ENCODE peak calls at places on chromosomes 5 and 9, in five cellular contexts. One of them, this sample, is unnamed. For H3K36me3, the result is how much of the 10 kb centered on the place peaks cover.

GRCh38 chr5:151315998-151316597 is 12.5 kb upstream of the SLC36A3 start:
- ATAC-seq in upper lobe of left lung: peak
- ATAC-seq in GM12878: peak
- ATAC-seq in HepG2: peak
- ATAC-seq in K562: peak
- ATAC-seq in this sample: peak

GRCh38 chr5:10898489-10898888 is 137.5 kb upstream of the DAP start:
- ATAC-seq in K562: no peak
- ATAC-seq in GM12878: no peak
- ATAC-seq in HepG2: no peak
- ATAC-seq in upper lobe of left lung: no peak
- ATAC-seq in this sample: no peak

GRCh38 chr9:128470560-128470959 is 14.8 kb downstream of the ODF2 start:
- ATAC-seq in HepG2: no peak
- ATAC-seq in K562: no peak
- ATAC-seq in upper lobe of left lung: no peak
- ATAC-seq in GM12878: no peak
- ATAC-seq in this sample: no peak

GRCh38 chr9:133918123-133918813 is 73.9 kb downstream of the VAV2 start:
- ATAC-seq in upper lobe of left lung: no peak
- ATAC-seq in K562: no peak
- ATAC-seq in HepG2: no peak
- ATAC-seq in GM12878: no peak
- ATAC-seq in this sample: no peak

GRCh38 chr9:1880038-1880565 is 135.0 kb upstream of the SMARCA2 start:
- ATAC-seq in K562: no peak
- ATAC-seq in GM12878: peak
- ATAC-seq in upper lobe of left lung: no peak
- ATAC-seq in HepG2: no peak
- ATAC-seq in this sample: no peak

GRCh38 chr9:6893350-6894131 is 135.8 kb downstream of the KDM4C start:
- ATAC-seq in GM12878: peak
- ATAC-seq in HepG2: no peak
- ATAC-seq in K562: peak
- ATAC-seq in upper lobe of left lung: no peak
- ATAC-seq in this sample: no peak

GRCh38 chr9:21605489-21605931 is 123.4 kb upstream of the IFNE start:
- ATAC-seq in GM12878: no peak
- ATAC-seq in HepG2: no peak
- ATAC-seq in upper lobe of left lung: no peak
- ATAC-seq in K562: no peak
- ATAC-seq in this sample: no peak

GRCh38 chr5:142981886-142982820 is 212.0 kb downstream of the ARHGAP26 start:
- ATAC-seq in upper lobe of left lung: peak
- ATAC-seq in K562: no peak
- ATAC-seq in HepG2: peak
- ATAC-seq in GM12878: no peak
- ATAC-seq in this sample: peak

GRCh38 chr5:112142769-112143270 is 276.3 kb downstream of the EPB41L4A start:
- ATAC-seq in upper lobe of left lung: peak
- ATAC-seq in K562: no peak
- ATAC-seq in HepG2: no peak
- ATAC-seq in GM12878: peak
- ATAC-seq in this sample: no peak

GRCh38 chr9:4238522-4238921 is 61.3 kb downstream of the GLIS3 start:
- ATAC-seq in upper lobe of left lung: no peak
- ATAC-seq in HepG2: no peak
- ATAC-seq in K562: no peak
- ATAC-seq in GM12878: no peak
- ATAC-seq in this sample: no peak

GRCh38 chr5:14669975-14670374 is 5.5 kb downstream of the OTULIN start:
- ATAC-seq in K562: no peak
- ATAC-seq in upper lobe of left lung: no peak
- ATAC-seq in HepG2: no peak
- ATAC-seq in GM12878: no peak
- ATAC-seq in this sample: no peak

GRCh38 chr9:131403493-131403773 is 9.5 kb downstream of the PRRC2B start:
- ATAC-seq in HepG2: no peak
- ATAC-seq in GM12878: no peak
- ATAC-seq in upper lobe of left lung: no peak
- ATAC-seq in K562: no peak
- ATAC-seq in this sample: no peak

GRCh38 chr9:131404581-131404980 is 10.7 kb downstream of the PRRC2B start:
- ATAC-seq in K562: peak
- ATAC-seq in HepG2: no peak
- ATAC-seq in GM12878: no peak
- ATAC-seq in upper lobe of left lung: no peak
- ATAC-seq in this sample: no peak

GRCh38 chr9:131402073-131402472 is 8.2 kb downstream of the PRRC2B start:
- ATAC-seq in upper lobe of left lung: no peak
- ATAC-seq in GM12878: no peak
- ATAC-seq in K562: no peak
- ATAC-seq in HepG2: no peak
- ATAC-seq in this sample: no peak

GRCh38 chr9:131404987-131405386 is 11.1 kb downstream of the PRRC2B start:
- ATAC-seq in GM12878: no peak
- ATAC-seq in K562: peak
- ATAC-seq in HepG2: no peak
- ATAC-seq in upper lobe of left lung: no peak
- ATAC-seq in this sample: no peak

DNA sequence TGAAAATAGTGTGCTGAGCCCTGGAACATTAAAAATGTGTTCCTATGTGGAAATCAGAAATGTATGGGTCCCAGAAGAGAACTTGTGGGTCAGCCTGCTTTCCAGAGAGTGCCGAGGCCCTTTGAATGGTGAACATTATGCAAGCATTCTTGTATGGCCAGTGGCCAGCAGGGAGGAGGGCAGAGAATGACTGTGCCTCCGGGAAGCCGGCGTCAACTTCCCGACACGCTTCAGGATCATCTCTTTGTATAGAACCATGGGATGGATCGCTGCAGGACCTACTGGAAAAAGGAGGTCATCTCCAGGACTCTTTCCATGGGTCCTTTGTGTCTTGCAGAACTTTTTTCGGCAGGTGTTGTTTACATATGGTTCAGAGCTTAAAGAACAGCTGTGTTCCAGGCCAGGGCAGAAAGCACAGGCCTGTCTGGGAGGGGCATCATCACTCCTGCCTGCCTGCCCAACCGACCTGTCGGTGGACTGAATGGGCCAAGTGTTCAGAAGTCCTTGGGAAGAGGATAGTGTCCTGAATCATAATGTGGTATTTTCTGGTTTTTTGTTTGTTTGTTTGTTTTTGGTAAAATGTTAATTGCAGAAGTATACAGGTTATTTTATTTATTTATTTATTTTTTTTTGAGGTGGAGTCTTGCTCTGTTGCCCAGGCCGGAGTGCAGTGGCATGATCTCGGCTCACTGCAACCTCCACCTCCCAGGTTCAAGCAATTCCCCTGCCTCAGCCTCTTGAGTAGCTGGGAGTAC is 9.0 kb downstream of the PRRC2B start:
- ATAC-seq in upper lobe of left lung: peak
- ATAC-seq in K562: no peak
- ATAC-seq in HepG2: peak
- ATAC-seq in GM12878: no peak
- ATAC-seq in this sample: peak
- TF ChIP-seq EP300 in upper lobe of left lung: peak
- TF ChIP-seq EP300 in K562: no peak
- TF ChIP-seq EP300 in HepG2: peak
- TF ChIP-seq EP300 in GM12878: no peak
- TF ChIP-seq EP300 in this sample: no peak

DNA sequence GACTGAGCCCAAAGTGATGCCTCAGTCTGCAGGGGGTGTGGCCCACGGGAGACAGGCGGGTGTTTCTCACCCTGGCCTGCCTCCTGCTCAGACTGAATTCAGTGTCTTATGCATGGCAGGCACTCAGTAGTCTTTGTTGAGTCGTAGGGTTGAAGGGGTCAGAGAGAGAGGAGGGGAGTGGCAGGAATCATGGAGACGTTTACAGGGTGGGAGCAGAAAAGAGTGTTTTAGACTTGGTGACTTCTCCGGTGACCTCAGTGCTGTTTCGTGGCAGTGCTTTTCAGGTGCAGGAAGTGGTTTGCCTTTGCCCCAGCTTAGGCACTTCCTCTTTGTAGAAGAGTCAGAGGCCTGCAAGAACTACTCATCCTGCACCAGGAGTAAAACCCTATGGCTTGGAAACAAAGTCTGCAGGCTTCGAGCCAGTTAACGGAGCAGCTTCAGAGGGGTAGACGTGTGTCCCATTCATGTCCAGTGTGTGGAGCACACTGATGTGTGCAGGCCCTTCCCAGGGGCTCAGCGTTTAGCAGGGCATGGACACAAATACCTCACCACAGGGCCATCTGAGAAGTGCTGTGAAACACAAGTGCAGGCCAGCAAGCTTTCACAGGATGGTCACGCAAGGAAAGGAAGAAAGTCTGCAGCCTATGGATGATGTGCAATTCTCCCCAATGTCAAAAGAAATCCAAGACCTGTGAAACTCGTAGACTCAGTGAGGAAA is 24.5 kb upstream of the SEMA4D start:
- ATAC-seq in K562: no peak
- ATAC-seq in GM12878: peak
- ATAC-seq in upper lobe of left lung: peak
- ATAC-seq in HepG2: no peak
- ATAC-seq in this sample: no peak
- TF ChIP-seq POLR2AphosphoS5 in K562: no peak
- TF ChIP-seq POLR2AphosphoS5 in GM12878: peak
- TF ChIP-seq POLR2AphosphoS5 in upper lobe of left lung: no peak
- TF ChIP-seq POLR2AphosphoS5 in HepG2: no peak
- TF ChIP-seq POLR2AphosphoS5 in this sample: no peak

GRCh38 chr9:123174887-123175518 is 93.4 kb downstream of the STRBP start:
- ATAC-seq in HepG2: no peak
- ATAC-seq in K562: no peak
- ATAC-seq in upper lobe of left lung: no peak
- ATAC-seq in GM12878: peak
- ATAC-seq in this sample: no peak
- H3K36me3 ChIP-seq in HepG2: under half
- H3K36me3 ChIP-seq in K562: half or more
- H3K36me3 ChIP-seq in upper lobe of left lung: under half
- H3K36me3 ChIP-seq in GM12878: under half
- H3K36me3 ChIP-seq in this sample: under half

GRCh38 chr5:34684980-34685352 is 28.8 kb downstream of the RAI14 start:
- ATAC-seq in upper lobe of left lung: no peak
- ATAC-seq in HepG2: no peak
- ATAC-seq in K562: no peak
- ATAC-seq in GM12878: no peak
- ATAC-seq in this sample: no peak

GRCh38 chr5:34686762-34687268 is 30.7 kb downstream of the RAI14 start:
- ATAC-seq in GM12878: no peak
- ATAC-seq in upper lobe of left lung: peak
- ATAC-seq in HepG2: peak
- ATAC-seq in K562: peak
- ATAC-seq in this sample: peak

GRCh38 chr5:34682926-34683623 is 26.9 kb downstream of the RAI14 start:
- ATAC-seq in HepG2: no peak
- ATAC-seq in K562: no peak
- ATAC-seq in upper lobe of left lung: no peak
- ATAC-seq in GM12878: no peak
- ATAC-seq in this sample: no peak

GRCh38 chr5:34685485-34686197 is 29.5 kb downstream of the RAI14 start:
- ATAC-seq in GM12878: no peak
- ATAC-seq in HepG2: no peak
- ATAC-seq in upper lobe of left lung: no peak
- ATAC-seq in K562: no peak
- ATAC-seq in this sample: no peak

DNA sequence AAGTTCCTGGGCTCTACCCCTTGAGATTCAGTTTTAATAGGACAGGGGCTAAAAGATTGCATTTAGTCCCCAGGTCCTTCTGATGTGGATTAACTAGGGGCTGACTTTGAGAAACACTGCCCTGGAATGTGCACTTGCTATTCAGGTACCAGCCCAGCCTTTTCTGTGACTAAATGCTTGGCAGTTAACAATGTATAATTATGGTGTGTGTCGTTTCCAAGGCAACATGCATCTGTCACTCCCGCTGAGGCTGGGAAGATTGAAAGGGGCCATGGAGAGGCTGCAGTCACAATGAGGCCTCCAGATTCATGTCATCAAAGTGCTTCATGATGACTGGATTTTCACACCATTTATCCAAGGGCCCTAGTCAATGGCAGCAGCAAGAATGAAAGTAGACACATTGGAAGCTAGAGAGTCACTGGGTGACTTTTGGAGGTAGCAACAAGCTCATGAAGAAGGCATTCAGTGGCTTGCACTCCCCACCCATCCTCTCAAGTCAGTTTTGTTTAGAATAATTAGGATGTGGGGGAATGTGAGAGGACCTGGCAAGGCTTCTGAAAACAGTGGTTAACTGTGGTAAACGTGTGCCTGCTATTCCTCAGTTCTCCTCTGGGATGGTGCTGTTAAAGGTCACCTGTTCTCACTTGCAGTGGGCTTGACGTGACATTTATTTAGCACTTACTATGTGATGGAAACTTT is 28.3 kb downstream of the RAI14 start:
- ATAC-seq in GM12878: no peak
- ATAC-seq in K562: no peak
- ATAC-seq in upper lobe of left lung: no peak
- ATAC-seq in HepG2: peak
- ATAC-seq in this sample: no peak
- TF ChIP-seq EP300 in GM12878: no peak
- TF ChIP-seq EP300 in K562: no peak
- TF ChIP-seq EP300 in upper lobe of left lung: no peak
- TF ChIP-seq EP300 in HepG2: no peak
- TF ChIP-seq EP300 in this sample: no peak

This sample was measured in gastroesophageal sphincter.